ENCODE peak calls at places on chromosomes 1 and 21, in five cellular contexts. U, I, V, P and O are unnamed samples.

GRCh38 chr1:162093095-162093494 is 23.6 kb downstream of the NOS1AP start:
- DNase-seq in P (no peak), U (no peak), V (no peak), I (no peak), O (no peak)

GRCh38 chr1:13892671-13893325 is 192.8 kb downstream of the PRDM2 start:
- DNase-seq in P (no peak), I (no peak), V (no peak), U (peak; percentile 24), O (no peak)

GRCh38 chr21:38567577-38568360 is 69.5 kb upstream of the ERG start:
- DNase-seq in P (no peak), V (no peak), U (peak; percentile 54), I (no peak), O (no peak)

GRCh38 chr1:52599236-52599635 is 2.9 kb upstream of the GPX7 start:
- DNase-seq in I (no peak), U (no peak), V (no peak), P (no peak), O (no peak)

GRCh38 chr1:214510477-214510876 is 40.9 kb downstream of the PTPN14 start:
- DNase-seq in U (no peak), I (no peak), V (no peak), P (no peak), O (no peak)

GRCh38 chr1:243525085-243525487 is 269.2 kb downstream of the SDCCAG8 start:
- DNase-seq in I (no peak), U (no peak), P (no peak), V (no peak), O (no peak)

GRCh38 chr1:234962340-234962989 is 166.2 kb downstream of the TOMM20 start:
- DNase-seq in I (peak; percentile 10), P (no peak), U (no peak), V (peak; percentile 73), O (peak; percentile 78)

GRCh38 chr1:181087400-181087901 is 1.0 kb upstream of the IER5 start:
- DNase-seq in V (peak; percentile 44), P (no peak), U (no peak), I (no peak), O (no peak)

GRCh38 chr1:40313958-40314720 is 2.9 kb downstream of the COL9A2 start:
- DNase-seq in P (no peak), V (peak; percentile 18), I (no peak), U (no peak), O (no peak)

GRCh38 chr21:36038701-36039497 is 21.4 kb downstream of the SETD4 start:
- DNase-seq in P (no peak), I (no peak), U (no peak), V (no peak), O (no peak)

GRCh38 chr1:165696625-165697100 is 1.7 kb downstream of the ALDH9A1 start:
- DNase-seq in U (peak; percentile 95), P (no peak), V (no peak), I (no peak), O (no peak)

GRCh38 chr1:231596337-231596791 is 30.2 kb upstream of the DISC1 start:
- DNase-seq in I (no peak), U (peak; percentile 28), P (no peak), V (no peak), O (no peak)

GRCh38 chr1:58434181-58434580 is 112.3 kb downstream of the OMA1 start:
- DNase-seq in I (no peak), V (no peak), U (no peak), P (no peak), O (no peak)

GRCh38 chr1:70978623-70979022 is 69.0 kb downstream of the PTGER3 start:
- DNase-seq in I (no peak), U (peak; percentile 76), V (no peak), P (no peak), O (no peak)

GRCh38 chr1:99682291-99682751 is 36.4 kb downstream of the PALMD start:
- DNase-seq in I (no peak), U (no peak), P (no peak), V (no peak), O (no peak)

GRCh38 chr1:213474054-213474453 is 423.0 kb downstream of the RPS6KC1 start:
- DNase-seq in U (no peak), V (no peak), P (no peak), I (no peak), O (no peak)

GRCh38 chr1:162536511-162536910 is 25.0 kb upstream of the UAP1 start:
- DNase-seq in V (no peak), P (no peak), U (no peak), I (no peak), O (no peak)

GRCh38 chr1:183218981-183219621 is 33.0 kb downstream of the LAMC2 start:
- DNase-seq in V (peak; percentile 61), I (peak; percentile 37), P (no peak), U (peak; percentile 27), O (no peak)

GRCh38 chr21:35528109-35529042 is 479.3 kb upstream of the RUNX1 start:
- DNase-seq in U (no peak), I (peak; percentile 17), P (no peak), V (peak; percentile 37), O (no peak)

GRCh38 chr1:167713330-167714081 is 8.3 kb upstream of the MPZL1 start:
- DNase-seq in U (no peak), P (no peak), I (no peak), V (peak; percentile 37), O (no peak)

GRCh38 chr1:204837440-204838084 is 33.1 kb upstream of the NFASC start:
- DNase-seq in I (no peak), P (no peak), V (peak; percentile 35), U (peak; percentile 64), O (no peak)

GRCh38 chr1:91572044-91572443 is 71.4 kb downstream of the CDC7 start:
- DNase-seq in V (peak; percentile 67), P (no peak), I (no peak), U (no peak), O (no peak)

GRCh38 chr1:26016944-26017545 is 4.5 kb upstream of the EXTL1 start:
- DNase-seq in I (no peak), U (no peak), P (no peak), V (no peak), O (no peak)

GRCh38 chr1:54173681-54174080 is 20.9 kb upstream of the CDCP2 start:
- DNase-seq in P (no peak), U (no peak), V (no peak), I (no peak), O (no peak)

GRCh38 chr1:6911229-6911941 is 126.1 kb downstream of the CAMTA1 start:
- DNase-seq in U (no peak), P (no peak), I (no peak), V (no peak), O (no peak)

GRCh38 chr1:233245191-233245765 is 50.2 kb downstream of the PCNX2 start:
- DNase-seq in I (no peak), P (no peak), V (no peak), U (no peak), O (no peak)

GRCh38 chr1:216310776-216311175 is 112.5 kb downstream of the USH2A start:
- DNase-seq in U (peak; percentile 81), P (peak; percentile 19), V (peak; percentile 5), I (no peak), O (no peak)

GRCh38 chr1:211305044-211305443 is 21.6 kb upstream of the TRAF5 start:
- DNase-seq in I (no peak), V (no peak), U (peak; percentile 71), P (no peak), O (no peak)

DNA sequence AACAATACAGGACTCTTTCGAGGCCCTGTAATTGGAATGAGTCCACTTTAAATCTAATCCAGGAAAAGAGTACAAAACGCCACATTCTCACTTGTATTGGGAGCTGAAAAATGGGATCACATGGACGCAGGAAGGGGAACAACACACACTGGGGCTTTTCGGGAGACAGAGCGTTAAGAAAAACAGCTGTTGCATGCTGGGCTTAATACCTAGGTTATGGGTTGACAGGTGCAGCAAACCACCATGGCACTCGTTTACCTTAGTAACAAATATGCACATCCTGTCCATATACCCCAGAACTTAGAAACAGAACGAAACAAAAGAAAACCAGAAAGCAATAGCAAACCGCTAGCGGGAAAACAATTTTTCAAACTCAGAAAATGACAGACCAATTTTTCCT is 1532.7 kb upstream of the TPTE start:
- DNase-seq in U (no peak), P (no peak), V (no peak), I (no peak), O (no peak)
- H3K9me3 ChIP-seq in U (peaks cover 50% of the 10 kb centered on the region), P (peaks cover 43% of the 10 kb centered on the region), V (peaks cover 23% of the 10 kb centered on the region), I (no peaks in the 10 kb centered on the region), O (no peaks in the 10 kb centered on the region)

DNA sequence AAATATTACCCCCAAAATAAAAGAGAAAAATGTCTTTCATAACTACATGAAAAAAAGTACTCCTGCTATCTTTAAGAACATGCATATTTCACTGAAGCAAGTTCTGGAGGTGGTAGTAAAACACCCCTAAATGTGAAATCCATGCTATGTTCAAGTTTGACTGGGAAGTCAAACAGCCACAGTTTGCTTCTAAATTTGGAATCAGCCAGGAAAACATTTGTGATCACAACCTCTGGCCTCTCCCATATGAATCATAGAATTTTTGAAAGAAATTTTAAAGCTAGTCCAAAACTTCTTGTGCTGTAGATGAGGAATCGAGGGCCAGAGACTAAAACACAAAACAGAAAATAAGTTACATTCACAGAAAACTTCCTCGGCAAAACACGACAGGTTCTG is 6.6 kb downstream of the SORT1 start:
- DNase-seq in V (no peak), I (no peak), P (no peak), U (no peak), O (no peak)
- H3K4me3 ChIP-seq in V (peak overlapping the region; percentile 62), I (no peak overlapping the region), P (no peak overlapping the region), U (no peak overlapping the region), O (peak overlapping the region; percentile 20)

GRCh38 chr1:209816923-209817322 is 10.8 kb upstream of the UTP25 start:
- DNase-seq in U (no peak), V (no peak), P (no peak), I (no peak), O (no peak)

GRCh38 chr1:209815495-209815894 is 9.6 kb upstream of the IRF6 start:
- DNase-seq in V (no peak), P (no peak), I (no peak), U (no peak), O (no peak)

GRCh38 chr1:209815931-209816338 is 10.0 kb upstream of the IRF6 start:
- DNase-seq in P (peak; percentile 98), I (no peak), V (no peak), U (no peak), O (no peak)

GRCh38 chr1:209819059-209819458 is 8.7 kb upstream of the UTP25 start:
- DNase-seq in I (no peak), U (no peak), V (no peak), P (no peak), O (no peak)

GRCh38 chr1:209817691-209818090 is 10.1 kb upstream of the UTP25 start:
- DNase-seq in P (no peak), V (no peak), U (no peak), I (no peak), O (no peak)
- H3K9me3 ChIP-seq in P (no peaks in the 10 kb centered on the region), V (no peaks in the 10 kb centered on the region), U (no peaks in the 10 kb centered on the region), I (no peaks in the 10 kb centered on the region), O (no peaks in the 10 kb centered on the region)

DNA sequence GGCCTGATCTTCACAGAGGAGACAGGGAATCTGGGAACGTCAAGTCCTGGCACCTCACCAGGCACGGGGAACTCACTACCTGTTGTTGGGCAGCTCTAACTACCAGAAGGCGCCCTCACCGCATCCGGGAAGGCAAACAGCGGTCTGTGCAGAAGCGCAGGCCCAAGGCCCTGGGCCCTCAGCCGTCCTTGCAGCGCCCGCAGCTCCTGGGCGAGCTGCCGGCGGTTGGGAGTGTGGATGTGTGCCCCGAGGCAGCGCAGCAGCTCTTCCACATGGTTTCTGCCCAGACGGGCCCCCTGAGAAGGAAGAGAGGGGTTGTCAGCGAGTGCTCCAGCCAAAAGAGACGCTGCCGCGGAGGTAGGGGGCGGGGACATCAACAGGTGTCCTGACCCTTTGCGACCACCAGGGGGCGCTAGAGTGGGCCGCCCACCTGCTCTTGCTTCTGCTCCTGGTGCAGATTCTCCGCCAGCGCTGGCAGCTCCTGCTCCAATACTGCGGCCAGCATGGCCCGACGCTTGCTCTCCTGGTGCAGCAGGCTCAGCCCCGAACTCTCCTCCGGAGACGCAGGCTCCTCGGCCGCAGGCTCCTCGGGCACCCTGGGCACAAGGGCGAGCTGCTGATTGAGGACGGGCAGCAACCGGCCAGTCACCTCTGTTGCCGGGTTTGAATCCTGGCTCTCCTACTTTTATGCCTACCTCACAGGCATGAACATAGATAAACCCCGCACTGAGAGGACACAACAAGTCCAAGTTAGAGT is 9.3 kb downstream of the MAP3K6 start:
- DNase-seq in V (peak; percentile 77), I (peak; percentile 82), P (no peak), U (peak; percentile 73), O (peak; percentile 74)
- H3K4me3 ChIP-seq in V (peak overlapping the region; percentile 65), I (peak overlapping the region; percentile 91), P (no peak overlapping the region), U (no peak overlapping the region), O (no peak overlapping the region)